ENCODE peak calls at places on chromosomes 4 and X, in nine cellular contexts. F, B, V, N, E, I, Q, J and Y are unnamed samples.

GRCh38 chrX:24034485-24034884 is 7.5 kb upstream of the KLHL15 start:
- DNase-seq in I (no peak), N (no peak), B (no peak), E (no peak), V (no peak), Q (no peak), J (no peak), F (no peak), Y (no peak)

GRCh38 chrX:36957425-36958328 is 50.5 kb upstream of the FAM47C start:
- DNase-seq in V (peak), Q (no peak), J (no peak), E (peak), I (peak), F (peak), B (no peak), N (no peak), Y (no peak)

GRCh38 chr4:158826882-158827281 is 58.1 kb downstream of the FNIP2 start:
- DNase-seq in E (no peak), F (peak), N (no peak), V (no peak), I (peak), B (no peak), J (no peak), Q (no peak), Y (no peak)

GRCh38 chrX:135384161-135384836 is 37.4 kb upstream of the SMIM10L2A start:
- DNase-seq in Q (no peak), V (no peak), E (no peak), B (no peak), I (no peak), N (no peak), F (no peak), J (no peak), Y (no peak)

GRCh38 chrX:17500145-17500579 is 125.2 kb downstream of the NHS start:
- DNase-seq in B (no peak), J (peak), V (no peak), N (peak), E (peak), I (no peak), Q (no peak), F (peak), Y (no peak)

GRCh38 chr4:1002631-1003251 is 8.7 kb upstream of the FGFRL1 start:
- DNase-seq in F (no peak), J (no peak), N (no peak), Q (no peak), B (no peak), E (no peak), I (no peak), V (no peak), Y (no peak)

GRCh38 chr4:103996637-103997036 is 276.9 kb upstream of the TACR3 start:
- DNase-seq in B (no peak), N (peak), F (peak), E (peak), Q (peak), J (no peak), V (no peak), I (peak), Y (no peak)

GRCh38 chrX:119502727-119503483 is 34.7 kb downstream of the SLC25A5 start:
- DNase-seq in Q (peak), F (peak), B (no peak), J (peak), I (peak), V (peak), E (peak), N (no peak), Y (no peak)

GRCh38 chr4:140233811-140234696 is 80.1 kb upstream of the MAML3 start:
- DNase-seq in E (peak), I (no peak), V (no peak), B (no peak), F (no peak), Q (no peak), N (no peak), J (peak), Y (no peak)

GRCh38 chr4:140049924-140050681 is 103.9 kb downstream of the MAML3 start:
- DNase-seq in I (no peak), N (no peak), E (no peak), B (no peak), J (peak), Q (no peak), V (no peak), F (no peak), Y (peak)

GRCh38 chr4:127809173-127809800 is 27.2 kb downstream of the HSPA4L start:
- DNase-seq in Q (no peak), I (no peak), F (no peak), J (peak), N (no peak), E (peak), V (no peak), B (no peak), Y (no peak)

GRCh38 chr4:128358231-128358902 is 70.8 kb upstream of the PGRMC2 start:
- DNase-seq in Q (peak), N (no peak), B (no peak), E (peak), F (no peak), J (peak), V (no peak), I (no peak), Y (peak)

GRCh38 chr4:48360285-48360965 is 19.1 kb downstream of the SLAIN2 start:
- DNase-seq in Q (no peak), E (no peak), F (no peak), B (no peak), I (no peak), J (peak), N (no peak), V (no peak), Y (no peak)

GRCh38 chr4:184812651-184813181 is 13.1 kb downstream of the ACSL1 start:
- DNase-seq in I (no peak), Q (no peak), J (peak), V (no peak), E (no peak), N (no peak), B (no peak), F (no peak), Y (no peak)

GRCh38 chr4:124135409-124135813 is 577.1 kb downstream of the ANKRD50 start:
- DNase-seq in I (no peak), N (no peak), B (no peak), V (no peak), J (peak), F (no peak), E (no peak), Q (no peak), Y (no peak)

GRCh38 chr4:19224820-19225219 is 1026.9 kb upstream of the SLIT2 start:
- DNase-seq in J (peak), B (no peak), N (peak), Q (no peak), V (no peak), I (no peak), E (no peak), F (no peak), Y (peak)

GRCh38 chr4:101271516-101271915 is 75.8 kb downstream of the PPP3CA start:
- DNase-seq in J (peak), V (no peak), F (no peak), N (no peak), Q (no peak), B (no peak), E (no peak), I (no peak), Y (no peak)

GRCh38 chrX:53003111-53003510 is 44.8 kb upstream of the FAM156A start:
- DNase-seq in E (no peak), B (no peak), J (no peak), N (no peak), Q (no peak), F (no peak), I (no peak), V (no peak), Y (no peak)

GRCh38 chr4:54568184-54568583 is 89.6 kb upstream of the KIT start:
- DNase-seq in N (no peak), I (no peak), V (no peak), J (peak), B (no peak), F (no peak), E (peak), Q (no peak), Y (no peak)

GRCh38 chrX:86051741-86052140 is 4.4 kb upstream of the CHM start:
- DNase-seq in B (no peak), Q (no peak), J (no peak), V (no peak), F (no peak), E (no peak), N (no peak), I (no peak), Y (no peak)

GRCh38 chr4:75180790-75181776 is 248.2 kb downstream of the PARM1 start:
- DNase-seq in B (no peak), N (no peak), I (no peak), F (no peak), V (peak), Q (no peak), J (no peak), E (peak), Y (no peak)

GRCh38 chr4:1644906-1645657 is 39.0 kb downstream of the FAM53A start:
- DNase-seq in J (no peak), V (no peak), F (peak), B (no peak), Q (no peak), E (no peak), I (peak), N (no peak), Y (no peak)

GRCh38 chr4:177313263-177313662 is 3.6 kb downstream of the NEIL3 start:
- DNase-seq in Q (no peak), J (peak), N (no peak), F (no peak), I (no peak), V (no peak), B (no peak), E (no peak), Y (peak)

GRCh38 chr4:19728773-19729172 is 522.9 kb upstream of the SLIT2 start:
- DNase-seq in Q (no peak), E (no peak), I (no peak), N (no peak), F (no peak), J (peak), V (no peak), B (no peak), Y (no peak)

GRCh38 chr4:105978684-105979296 is 83.5 kb downstream of the NPNT start:
- DNase-seq in E (no peak), J (no peak), V (no peak), F (peak), Q (no peak), B (no peak), N (no peak), I (no peak), Y (no peak)

GRCh38 chr4:53622739-53623151 is 31.5 kb upstream of the LNX1 start:
- DNase-seq in B (no peak), Q (no peak), I (no peak), E (peak), J (peak), V (no peak), N (no peak), F (no peak), Y (no peak)

GRCh38 chr4:184099541-184099966 is 118.1 kb downstream of the ENPP6 start:
- DNase-seq in I (no peak), F (no peak), E (no peak), J (peak), N (no peak), V (no peak), Q (no peak), B (no peak), Y (no peak)

DNA sequence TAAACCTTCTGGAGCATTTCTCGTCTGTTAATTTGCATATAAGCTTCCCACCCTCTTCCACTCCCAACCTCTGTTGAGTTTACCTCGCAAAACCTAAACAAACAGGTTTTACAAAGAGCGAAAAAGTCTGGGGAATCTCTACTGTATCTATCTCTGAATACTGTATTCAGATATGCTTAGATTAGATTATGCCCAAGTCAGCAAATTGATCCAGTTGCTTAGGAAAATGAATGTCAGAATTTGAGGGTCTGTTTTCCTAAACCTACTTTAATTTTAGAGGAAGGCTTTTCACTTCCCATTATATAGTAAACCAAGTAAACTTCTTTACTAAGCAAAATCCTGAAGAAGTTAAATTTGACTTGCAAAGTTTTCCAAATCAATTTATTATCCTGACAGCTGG is 6.7 kb downstream of the CCNA2 start:
- DNase-seq in V (no peak), I (no peak), N (no peak), F (no peak), E (no peak), J (no peak), B (no peak), Q (no peak), Y (no peak)
- TF ChIP-seq POLR2A in V (no peak), I (no peak), N (no peak), F (no peak), E (no peak), J (no peak), B (no peak), Q (no peak), Y (no peak)

GRCh38 chrX:8455600-8455999 is 9.0 kb upstream of the VCX3B start:
- DNase-seq in F (no peak), Q (no peak), N (no peak), I (no peak), J (no peak), E (no peak), B (no peak), V (no peak), Y (no peak)
- TF ChIP-seq POLR2A in F (no peak), Q (no peak), N (no peak), I (no peak), J (no peak), E (no peak), B (no peak), V (no peak), Y (no peak)

DNA sequence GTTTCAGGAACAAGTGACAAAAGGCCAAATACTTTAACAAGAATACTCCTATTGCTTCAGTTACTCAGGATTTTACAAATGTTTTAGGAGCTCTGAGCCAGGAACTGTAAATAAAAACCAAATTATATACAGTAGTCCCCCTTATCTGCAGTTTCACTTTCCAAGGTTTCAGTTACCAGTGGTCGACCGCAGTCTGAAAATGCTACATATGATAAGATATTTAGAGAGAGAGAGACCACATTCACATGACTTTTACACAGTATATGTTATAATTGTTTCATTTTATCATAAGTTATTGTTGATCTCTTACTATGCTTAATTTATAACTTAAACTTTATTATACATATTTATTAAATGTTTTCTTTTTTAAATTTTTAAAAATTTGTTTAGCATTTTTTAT is 256.5 kb downstream of the USP46 start:
- DNase-seq in J (no peak), F (no peak), V (no peak), E (no peak), Q (no peak), N (no peak), B (no peak), I (no peak), Y (peak)
- TF ChIP-seq POLR2A in J (no peak), F (no peak), V (no peak), E (no peak), Q (no peak), N (no peak), B (no peak), I (no peak), Y (no peak)

DNA sequence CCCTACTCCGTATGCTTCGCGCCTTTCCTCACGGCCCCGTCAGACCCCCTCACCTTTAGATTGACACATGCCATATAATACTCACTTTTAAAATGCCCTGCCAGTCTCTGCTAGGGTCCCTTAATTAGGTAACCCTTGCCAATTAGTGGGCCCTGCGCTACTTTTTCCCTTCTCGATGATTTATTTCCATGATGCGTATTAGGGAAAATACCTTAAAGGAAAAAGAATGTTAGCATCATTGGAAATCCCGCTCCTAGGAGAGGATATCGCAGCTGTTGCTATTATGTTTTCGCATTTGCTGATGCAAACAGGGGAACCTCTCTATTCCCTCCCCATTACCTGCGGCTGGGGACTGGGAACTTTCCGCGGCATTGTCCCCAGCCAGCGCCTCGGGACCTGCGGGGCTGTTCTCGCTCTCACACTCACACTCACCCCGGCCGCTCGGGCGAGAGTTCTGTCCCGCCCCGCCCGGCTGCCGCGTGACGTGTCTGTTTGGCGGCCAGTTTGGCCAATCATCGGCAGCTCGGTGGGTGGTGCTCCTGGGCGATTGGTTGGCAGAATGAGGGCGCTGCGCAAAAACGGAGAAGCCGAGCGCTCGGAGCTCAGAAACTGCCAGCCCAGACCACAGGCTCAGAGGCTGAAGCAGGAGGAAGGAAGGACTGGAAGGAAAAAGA is at the start of gene PCDH10:
- DNase-seq in N (no peak), B (no peak), I (peak), J (peak), F (peak), V (peak), E (peak), Q (peak), Y (peak)
- TF ChIP-seq POLR2A in N (no peak), B (peak), I (peak), J (peak), F (peak), V (no peak), E (peak), Q (no peak), Y (no peak)

GRCh38 chrX:2690856-2691542 is at the start of gene CD99:
- DNase-seq in Q (peak), B (no peak), V (peak), I (peak), F (peak), N (no peak), J (peak), E (peak), Y (no peak)
- TF ChIP-seq POLR2A in Q (no peak), B (peak), V (peak), I (peak), F (peak), N (no peak), J (peak), E (no peak), Y (peak)

GRCh38 chr4:146333187-146333894 is 119.0 kb downstream of the REELD1 start:
- DNase-seq in B (no peak), N (no peak), Q (no peak), F (no peak), V (no peak), J (peak), I (peak), E (no peak), Y (no peak)

GRCh38 chr4:146327859-146328258 is 113.5 kb downstream of the REELD1 start:
- DNase-seq in V (no peak), J (no peak), F (no peak), E (no peak), I (no peak), N (no peak), B (no peak), Q (no peak), Y (no peak)

GRCh38 chr4:146329042-146329716 is 114.8 kb downstream of the REELD1 start:
- DNase-seq in J (peak), V (no peak), Q (no peak), E (no peak), I (no peak), N (no peak), B (no peak), F (no peak), Y (no peak)

GRCh38 chr4:146333895-146334262 is 119.5 kb downstream of the REELD1 start:
- DNase-seq in Q (no peak), J (no peak), N (no peak), F (no peak), B (no peak), I (no peak), V (no peak), E (no peak), Y (no peak)

GRCh38 chr4:146330392-146330791 is 116.1 kb downstream of the REELD1 start:
- DNase-seq in E (no peak), N (no peak), F (no peak), V (no peak), I (no peak), J (peak), B (no peak), Q (no peak), Y (no peak)
- TF ChIP-seq POLR2A in E (no peak), N (no peak), F (no peak), V (no peak), I (no peak), J (no peak), B (no peak), Q (no peak), Y (no peak)

GRCh38 chr4:188454573-188454972 is 315.3 kb downstream of the TRIML1 start:
- DNase-seq in B (no peak), J (no peak), Q (no peak), I (no peak), F (no peak), E (no peak), N (no peak), V (no peak), Y (no peak)

GRCh38 chr4:188452097-188452496 is 312.9 kb downstream of the TRIML1 start:
- DNase-seq in E (no peak), B (no peak), I (no peak), J (no peak), F (no peak), N (no peak), Q (no peak), V (no peak), Y (no peak)

GRCh38 chr4:188455353-188455752 is 316.1 kb downstream of the TRIML1 start:
- DNase-seq in I (no peak), V (no peak), J (no peak), Q (no peak), N (no peak), E (no peak), F (no peak), B (no peak), Y (no peak)
- TF ChIP-seq POLR2A in I (no peak), V (no peak), J (no peak), Q (no peak), N (no peak), E (no peak), F (no peak), B (no peak), Y (no peak)